ENCODE peak calls at places on chromosomes 4 and X, in eight cellular contexts. One of them, this sample, is unnamed. For H3K36me3, the result is how much of the 10 kb centered on the place peaks cover.

GRCh38 chrX:97897998-97898397 is 1014.3 kb downstream of the RPA4 start:
- DNase-seq in Peyer's patch: no peak
- DNase-seq in lower lobe of right lung: no peak
- DNase-seq in PC-9: no peak
- DNase-seq in thyroid gland: no peak
- DNase-seq in transverse colon: no peak
- DNase-seq in uterus: no peak
- DNase-seq in endodermal cell: no peak
- DNase-seq in this sample: no peak

GRCh38 chrX:56802428-56802827 is 73.4 kb downstream of the NBDY start:
- DNase-seq in Peyer's patch: no peak
- DNase-seq in lower lobe of right lung: no peak
- DNase-seq in PC-9: no peak
- DNase-seq in thyroid gland: no peak
- DNase-seq in transverse colon: peak
- DNase-seq in uterus: no peak
- DNase-seq in endodermal cell: no peak
- DNase-seq in this sample: no peak

GRCh38 chrX:130075768-130076167 is 34.5 kb downstream of the ELF4 start:
- DNase-seq in Peyer's patch: no peak
- DNase-seq in lower lobe of right lung: no peak
- DNase-seq in PC-9: no peak
- DNase-seq in thyroid gland: no peak
- DNase-seq in transverse colon: no peak
- DNase-seq in uterus: no peak
- DNase-seq in endodermal cell: no peak
- DNase-seq in this sample: no peak

GRCh38 chr4:40206421-40206820 is 9.6 kb downstream of the RHOH start:
- DNase-seq in Peyer's patch: no peak
- DNase-seq in lower lobe of right lung: no peak
- DNase-seq in PC-9: no peak
- DNase-seq in thyroid gland: no peak
- DNase-seq in transverse colon: no peak
- DNase-seq in uterus: no peak
- DNase-seq in endodermal cell: no peak
- DNase-seq in this sample: no peak

GRCh38 chr4:76459291-76459723 is 24.3 kb downstream of the SHROOM3 start:
- DNase-seq in Peyer's patch: no peak
- DNase-seq in lower lobe of right lung: no peak
- DNase-seq in PC-9: peak
- DNase-seq in thyroid gland: peak
- DNase-seq in transverse colon: no peak
- DNase-seq in uterus: no peak
- DNase-seq in endodermal cell: peak
- DNase-seq in this sample: no peak

GRCh38 chrX:140439455-140439854 is 65.4 kb downstream of the SOX3 start:
- DNase-seq in Peyer's patch: no peak
- DNase-seq in lower lobe of right lung: peak
- DNase-seq in PC-9: no peak
- DNase-seq in thyroid gland: peak
- DNase-seq in transverse colon: no peak
- DNase-seq in uterus: no peak
- DNase-seq in endodermal cell: peak
- DNase-seq in this sample: no peak

GRCh38 chr4:40525811-40526598 is 103.7 kb downstream of the RBM47 start:
- DNase-seq in Peyer's patch: no peak
- DNase-seq in lower lobe of right lung: no peak
- DNase-seq in PC-9: peak
- DNase-seq in thyroid gland: peak
- DNase-seq in transverse colon: no peak
- DNase-seq in uterus: peak
- DNase-seq in endodermal cell: peak
- DNase-seq in this sample: peak

GRCh38 chr4:84379881-84380618 is 119.0 kb downstream of the NKX6-1 start:
- DNase-seq in Peyer's patch: no peak
- DNase-seq in lower lobe of right lung: no peak
- DNase-seq in PC-9: peak
- DNase-seq in thyroid gland: no peak
- DNase-seq in transverse colon: no peak
- DNase-seq in uterus: no peak
- DNase-seq in endodermal cell: peak
- DNase-seq in this sample: no peak

GRCh38 chr4:74547042-74547441 is 102.1 kb downstream of the AREG start:
- DNase-seq in Peyer's patch: no peak
- DNase-seq in lower lobe of right lung: no peak
- DNase-seq in PC-9: no peak
- DNase-seq in thyroid gland: no peak
- DNase-seq in transverse colon: no peak
- DNase-seq in uterus: no peak
- DNase-seq in endodermal cell: no peak
- DNase-seq in this sample: no peak

GRCh38 chrX:103554687-103555417 is 30.5 kb upstream of the TCEAL4 start:
- DNase-seq in Peyer's patch: peak
- DNase-seq in lower lobe of right lung: no peak
- DNase-seq in PC-9: peak
- DNase-seq in thyroid gland: peak
- DNase-seq in transverse colon: peak
- DNase-seq in uterus: no peak
- DNase-seq in endodermal cell: peak
- DNase-seq in this sample: peak

GRCh38 chr4:141912831-141913230 is 276.4 kb downstream of the IL15 start:
- DNase-seq in Peyer's patch: no peak
- DNase-seq in lower lobe of right lung: no peak
- DNase-seq in PC-9: no peak
- DNase-seq in thyroid gland: no peak
- DNase-seq in transverse colon: peak
- DNase-seq in uterus: no peak
- DNase-seq in endodermal cell: no peak
- DNase-seq in this sample: no peak

GRCh38 chrX:47854474-47854873 is 17.8 kb downstream of the ZNF81 start:
- DNase-seq in Peyer's patch: peak
- DNase-seq in lower lobe of right lung: peak
- DNase-seq in PC-9: no peak
- DNase-seq in thyroid gland: peak
- DNase-seq in transverse colon: peak
- DNase-seq in uterus: peak
- DNase-seq in endodermal cell: peak
- DNase-seq in this sample: peak

GRCh38 chrX:48956728-48957414 is 536 bp downstream of the OTUD5 start:
- DNase-seq in Peyer's patch: no peak
- DNase-seq in lower lobe of right lung: peak
- DNase-seq in PC-9: no peak
- DNase-seq in thyroid gland: no peak
- DNase-seq in transverse colon: peak
- DNase-seq in uterus: peak
- DNase-seq in endodermal cell: no peak
- DNase-seq in this sample: peak

GRCh38 chrX:131985526-131986049 is 37.5 kb upstream of the STK26 start:
- DNase-seq in Peyer's patch: no peak
- DNase-seq in lower lobe of right lung: no peak
- DNase-seq in PC-9: no peak
- DNase-seq in thyroid gland: no peak
- DNase-seq in transverse colon: no peak
- DNase-seq in uterus: no peak
- DNase-seq in endodermal cell: peak
- DNase-seq in this sample: no peak

GRCh38 chr4:173490817-173491518 is 39.1 kb downstream of the HAND2 start:
- DNase-seq in Peyer's patch: no peak
- DNase-seq in lower lobe of right lung: no peak
- DNase-seq in PC-9: no peak
- DNase-seq in thyroid gland: no peak
- DNase-seq in transverse colon: no peak
- DNase-seq in uterus: no peak
- DNase-seq in endodermal cell: peak
- DNase-seq in this sample: peak

GRCh38 chr4:139331185-139331584 is 28.9 kb upstream of the NDUFC1 start:
- DNase-seq in Peyer's patch: no peak
- DNase-seq in lower lobe of right lung: no peak
- DNase-seq in PC-9: peak
- DNase-seq in thyroid gland: no peak
- DNase-seq in transverse colon: no peak
- DNase-seq in uterus: no peak
- DNase-seq in endodermal cell: no peak
- DNase-seq in this sample: no peak

GRCh38 chrX:50067435-50068292 is 133.1 kb downstream of the AKAP4 start:
- DNase-seq in Peyer's patch: no peak
- DNase-seq in lower lobe of right lung: peak
- DNase-seq in PC-9: no peak
- DNase-seq in thyroid gland: peak
- DNase-seq in transverse colon: peak
- DNase-seq in uterus: no peak
- DNase-seq in endodermal cell: peak
- DNase-seq in this sample: peak

GRCh38 chr4:67723949-67724348 is 23.0 kb upstream of the UBA6 start:
- DNase-seq in Peyer's patch: no peak
- DNase-seq in lower lobe of right lung: no peak
- DNase-seq in PC-9: no peak
- DNase-seq in thyroid gland: no peak
- DNase-seq in transverse colon: no peak
- DNase-seq in uterus: no peak
- DNase-seq in endodermal cell: peak
- DNase-seq in this sample: no peak

GRCh38 chr4:48645225-48645794 is 134.8 kb downstream of the FRYL start:
- DNase-seq in Peyer's patch: no peak
- DNase-seq in lower lobe of right lung: no peak
- DNase-seq in PC-9: no peak
- DNase-seq in thyroid gland: no peak
- DNase-seq in transverse colon: no peak
- DNase-seq in uterus: no peak
- DNase-seq in endodermal cell: no peak
- DNase-seq in this sample: no peak

GRCh38 chrX:132412208-132412607 is 76.6 kb downstream of the MBNL3 start:
- DNase-seq in Peyer's patch: no peak
- DNase-seq in lower lobe of right lung: no peak
- DNase-seq in PC-9: no peak
- DNase-seq in thyroid gland: no peak
- DNase-seq in transverse colon: no peak
- DNase-seq in uterus: no peak
- DNase-seq in endodermal cell: peak
- DNase-seq in this sample: no peak

GRCh38 chr4:168848977-168849687 is 160.9 kb downstream of the CBR4 start:
- DNase-seq in Peyer's patch: no peak
- DNase-seq in lower lobe of right lung: no peak
- DNase-seq in PC-9: no peak
- DNase-seq in thyroid gland: no peak
- DNase-seq in transverse colon: no peak
- DNase-seq in uterus: no peak
- DNase-seq in endodermal cell: no peak
- DNase-seq in this sample: no peak

GRCh38 chrX:136780738-136781137 is at the start of gene ARHGEF6:
- DNase-seq in Peyer's patch: peak
- DNase-seq in lower lobe of right lung: no peak
- DNase-seq in PC-9: no peak
- DNase-seq in thyroid gland: no peak
- DNase-seq in transverse colon: peak
- DNase-seq in uterus: no peak
- DNase-seq in endodermal cell: no peak
- DNase-seq in this sample: peak

GRCh38 chrX:136779346-136779781 is 1.4 kb downstream of the ARHGEF6 start:
- DNase-seq in Peyer's patch: no peak
- DNase-seq in lower lobe of right lung: no peak
- DNase-seq in PC-9: no peak
- DNase-seq in thyroid gland: no peak
- DNase-seq in transverse colon: no peak
- DNase-seq in uterus: no peak
- DNase-seq in endodermal cell: no peak
- DNase-seq in this sample: no peak

GRCh38 chrX:136778020-136778419 is 2.7 kb downstream of the ARHGEF6 start:
- DNase-seq in Peyer's patch: no peak
- DNase-seq in lower lobe of right lung: no peak
- DNase-seq in PC-9: no peak
- DNase-seq in thyroid gland: no peak
- DNase-seq in transverse colon: no peak
- DNase-seq in uterus: no peak
- DNase-seq in endodermal cell: no peak
- DNase-seq in this sample: no peak

GRCh38 chrX:136780241-136780640 is 491 bp downstream of the ARHGEF6 start:
- DNase-seq in Peyer's patch: no peak
- DNase-seq in lower lobe of right lung: no peak
- DNase-seq in PC-9: no peak
- DNase-seq in thyroid gland: no peak
- DNase-seq in transverse colon: no peak
- DNase-seq in uterus: no peak
- DNase-seq in endodermal cell: no peak
- DNase-seq in this sample: no peak

GRCh38 chrX:136778914-136779313 is 1.8 kb downstream of the ARHGEF6 start:
- DNase-seq in Peyer's patch: no peak
- DNase-seq in lower lobe of right lung: no peak
- DNase-seq in PC-9: no peak
- DNase-seq in thyroid gland: no peak
- DNase-seq in transverse colon: no peak
- DNase-seq in uterus: no peak
- DNase-seq in endodermal cell: no peak
- DNase-seq in this sample: no peak
- H3K4me3 ChIP-seq in Peyer's patch: no peak
- H3K4me3 ChIP-seq in lower lobe of right lung: peak
- H3K4me3 ChIP-seq in PC-9: no peak
- H3K4me3 ChIP-seq in thyroid gland: no peak
- H3K4me3 ChIP-seq in transverse colon: no peak
- H3K4me3 ChIP-seq in uterus: no peak
- H3K4me3 ChIP-seq in endodermal cell: no peak
- H3K4me3 ChIP-seq in this sample: no peak

GRCh38 chrX:154356596-154356995 is 17.8 kb downstream of the FLNA start:
- DNase-seq in Peyer's patch: no peak
- DNase-seq in lower lobe of right lung: no peak
- DNase-seq in PC-9: no peak
- DNase-seq in thyroid gland: no peak
- DNase-seq in transverse colon: no peak
- DNase-seq in uterus: no peak
- DNase-seq in endodermal cell: no peak
- DNase-seq in this sample: no peak
- H3K27ac ChIP-seq in Peyer's patch: no peak
- H3K27ac ChIP-seq in lower lobe of right lung: no peak
- H3K27ac ChIP-seq in PC-9: no peak
- H3K27ac ChIP-seq in thyroid gland: no peak
- H3K27ac ChIP-seq in transverse colon: no peak
- H3K27ac ChIP-seq in uterus: peak
- H3K27ac ChIP-seq in endodermal cell: no peak
- H3K27ac ChIP-seq in this sample: no peak

GRCh38 chr4:182903013-182903412 is 14.2 kb downstream of the DCTD start:
- DNase-seq in Peyer's patch: no peak
- DNase-seq in lower lobe of right lung: no peak
- DNase-seq in PC-9: no peak
- DNase-seq in thyroid gland: no peak
- DNase-seq in transverse colon: no peak
- DNase-seq in uterus: no peak
- DNase-seq in endodermal cell: no peak
- DNase-seq in this sample: no peak
- H3K36me3 ChIP-seq in Peyer's patch: under half
- H3K36me3 ChIP-seq in lower lobe of right lung: half or more
- H3K36me3 ChIP-seq in PC-9: under half
- H3K36me3 ChIP-seq in thyroid gland: under half
- H3K36me3 ChIP-seq in transverse colon: under half
- H3K36me3 ChIP-seq in uterus: under half
- H3K36me3 ChIP-seq in endodermal cell: half or more
- H3K36me3 ChIP-seq in this sample: under half

GRCh38 chrX:37078434-37078703 is 70.2 kb downstream of the FAM47C start:
- DNase-seq in Peyer's patch: no peak
- DNase-seq in lower lobe of right lung: no peak
- DNase-seq in PC-9: no peak
- DNase-seq in thyroid gland: no peak
- DNase-seq in transverse colon: no peak
- DNase-seq in uterus: no peak
- DNase-seq in endodermal cell: no peak
- DNase-seq in this sample: no peak
- H3K4me3 ChIP-seq in Peyer's patch: no peak
- H3K4me3 ChIP-seq in lower lobe of right lung: no peak
- H3K4me3 ChIP-seq in PC-9: no peak
- H3K4me3 ChIP-seq in thyroid gland: no peak
- H3K4me3 ChIP-seq in transverse colon: no peak
- H3K4me3 ChIP-seq in uterus: no peak
- H3K4me3 ChIP-seq in endodermal cell: no peak
- H3K4me3 ChIP-seq in this sample: no peak

This sample was measured in adrenal gland.